ENCODE peak calls at places on chromosomes 1 and 21, in nine cellular contexts. G is HFF-Myc, M is glutamatergic neuron, J is cardiac fibroblast, I is dorsolateral prefrontal cortex, N is HuH-7.5, D is NCI-H82, E is amniotic stem cell, V is AG08395. U is an unnamed sample.

GRCh38 chr1:2795926-2796325 is 5.6 kb downstream of the TTC34 start:
- DNase-seq in I (no peak), G (no peak), V (no peak), D (no peak), J (no peak), N (no peak), E (no peak), M (peak), U (no peak)

GRCh38 chr1:86434031-86434430 is 10.1 kb downstream of the CLCA2 start:
- DNase-seq in I (no peak), D (no peak), G (no peak), E (no peak), J (no peak), N (no peak), V (no peak), M (no peak), U (no peak)

GRCh38 chr1:52952112-52952511 is 25.0 kb downstream of the SCP2 start:
- DNase-seq in D (no peak), E (no peak), V (no peak), J (no peak), M (no peak), I (no peak), G (no peak), N (no peak), U (no peak)

GRCh38 chr21:44985441-44986401 is 45.9 kb downstream of the SLX9 start:
- DNase-seq in I (no peak), D (no peak), N (no peak), J (no peak), M (peak), V (no peak), G (no peak), E (no peak), U (no peak)

GRCh38 chr1:62870148-62870547 is 86.2 kb downstream of the ATG4C start:
- DNase-seq in J (peak), M (no peak), E (no peak), I (no peak), V (no peak), N (no peak), G (no peak), D (no peak), U (no peak)

GRCh38 chr1:2174348-2175054 is 20.1 kb downstream of the FAAP20 start:
- DNase-seq in D (peak), E (peak), J (peak), M (peak), V (peak), G (no peak), N (peak), I (no peak), U (peak)

GRCh38 chr1:147515046-147515869 is 26.0 kb upstream of the BCL9 start:
- DNase-seq in I (no peak), G (peak), J (peak), E (no peak), M (no peak), D (no peak), V (no peak), N (peak), U (no peak)

GRCh38 chr21:40208960-40209359 is 341.7 kb downstream of the PCP4 start:
- DNase-seq in G (no peak), M (no peak), E (no peak), I (no peak), N (no peak), V (no peak), D (no peak), J (no peak), U (no peak)